ENCODE peak calls at places on chromosomes 12 and 14, in six cellular contexts. G, F, H, X, K and E are unnamed samples.

GRCh38 chr14:94062344-94062904 is 18.6 kb downstream of the DDX24 start:
- DNase-seq in G (peak), H (no peak), X (no peak), F (no peak), K (no peak), E (no peak)

GRCh38 chr14:99575043-99576023 is 28.7 kb downstream of the CCDC85C start:
- DNase-seq in X (no peak), F (peak), G (no peak), K (no peak), H (peak), E (no peak)

GRCh38 chr12:71321531-71321930 is 118.1 kb upstream of the LGR5 start:
- DNase-seq in X (no peak), K (no peak), G (no peak), F (no peak), H (no peak), E (no peak)

GRCh38 chr14:75379246-75379929 is 48.4 kb upstream of the JDP2 start:
- DNase-seq in X (no peak), K (no peak), G (no peak), H (no peak), F (no peak), E (no peak)

GRCh38 chr12:51082561-51083139 is 746 bp downstream of the CSRNP2 start:
- DNase-seq in G (peak), K (no peak), H (no peak), X (peak), F (peak), E (no peak)

GRCh38 chr12:12784911-12785814 is at the start of gene APOLD1:
- DNase-seq in H (no peak), X (peak), G (peak), K (peak), F (peak), E (no peak)

GRCh38 chr14:71498151-71498734 is 434.0 kb upstream of the RGS6 start:
- DNase-seq in H (no peak), F (no peak), X (peak), G (peak), K (no peak), E (no peak)

GRCh38 chr14:31420013-31420318 is 384 bp downstream of the HEATR5A start:
- DNase-seq in G (no peak), F (peak), X (peak), K (peak), H (peak), E (peak)

GRCh38 chr14:85273099-85273677 is 256.8 kb upstream of the FLRT2 start:
- DNase-seq in K (no peak), H (no peak), X (no peak), G (no peak), F (no peak), E (no peak)

GRCh38 chr14:23469906-23470403 is 452 bp downstream of the NGDN start:
- DNase-seq in K (no peak), X (no peak), G (no peak), H (no peak), F (no peak), E (no peak)

GRCh38 chr12:122205590-122205925 is 2.0 kb downstream of the B3GNT4 start:
- DNase-seq in F (no peak), H (no peak), G (no peak), X (no peak), K (no peak), E (no peak)

GRCh38 chr14:71932229-71932951 is at the start of gene RGS6:
- DNase-seq in K (no peak), H (peak), G (no peak), X (peak), F (no peak), E (no peak)

GRCh38 chr12:121224591-121224990 is 14.7 kb downstream of the P2RX4 start:
- DNase-seq in F (no peak), K (no peak), X (no peak), H (no peak), G (no peak), E (no peak)

GRCh38 chr12:104589215-104589614 is 132.5 kb downstream of the CHST11 start:
- DNase-seq in H (no peak), K (no peak), G (no peak), F (no peak), X (no peak), E (no peak)

GRCh38 chr12:132520421-132521199 is 30.7 kb downstream of the FBRSL1 start:
- DNase-seq in K (no peak), G (no peak), X (no peak), H (no peak), F (no peak), E (no peak)

GRCh38 chr14:57009585-57010515 is 199.6 kb upstream of the OTX2 start:
- DNase-seq in X (no peak), K (no peak), H (no peak), G (no peak), F (no peak), E (peak)

GRCh38 chr12:79690606-79691298 is at the start of gene PAWR:
- DNase-seq in X (peak), F (peak), H (peak), K (peak), G (peak), E (peak)

GRCh38 chr12:33663000-33663654 is 223.5 kb upstream of the SYT10 start:
- DNase-seq in K (no peak), G (no peak), X (no peak), F (no peak), H (no peak), E (no peak)

GRCh38 chr14:89484445-89484844 is 67.4 kb upstream of the FOXN3 start:
- DNase-seq in X (no peak), G (no peak), F (no peak), H (no peak), K (no peak), E (no peak)

GRCh38 chr14:54487771-54488170 is 1.0 kb downstream of the GMFB start:
- DNase-seq in G (peak), X (no peak), F (no peak), K (no peak), H (no peak), E (no peak)

GRCh38 chr14:22488522-22489246 is 100.3 kb downstream of the DAD1 start:
- DNase-seq in G (no peak), X (peak), F (no peak), K (no peak), H (no peak), E (no peak)

GRCh38 chr12:30719060-30719459 is 23.4 kb upstream of the IPO8 start:
- DNase-seq in X (no peak), K (no peak), H (no peak), F (no peak), G (peak), E (no peak)

GRCh38 chr14:97978336-97978735 is 1181.2 kb downstream of the VRK1 start:
- DNase-seq in H (peak), F (no peak), X (peak), K (peak), G (peak), E (peak)

GRCh38 chr14:74514471-74514932 is 20.9 kb downstream of the ISCA2 start:
- DNase-seq in H (peak), X (peak), K (peak), G (peak), F (no peak), E (no peak)

GRCh38 chr12:25155031-25155576 is 39.9 kb downstream of the DNAI7 start:
- DNase-seq in K (no peak), X (peak), F (peak), G (peak), H (no peak), E (no peak)

GRCh38 chr14:54314365-54315134 is 82.3 kb upstream of the CDKN3 start:
- DNase-seq in H (no peak), G (no peak), K (no peak), X (no peak), F (no peak), E (no peak)

GRCh38 chr14:30417121-30417520 is 141.8 kb upstream of the G2E3 start:
- DNase-seq in H (no peak), X (no peak), F (no peak), G (no peak), K (no peak), E (no peak)

GRCh38 chr14:102194856-102195255 is 55.2 kb downstream of the WDR20 start:
- DNase-seq in G (no peak), K (no peak), F (no peak), X (no peak), H (no peak), E (no peak)

GRCh38 chr14:39939023-39939422 is 506.8 kb upstream of the FBXO33 start:
- DNase-seq in K (no peak), G (peak), X (no peak), H (no peak), F (no peak), E (no peak)

GRCh38 chr14:74459289-74459946 is 33.4 kb upstream of the SYNDIG1L start:
- DNase-seq in H (no peak), F (peak), G (peak), K (no peak), X (peak), E (no peak)

GRCh38 chr14:76760331-76761197 is 704 bp upstream of the VASH1 start:
- DNase-seq in X (no peak), H (no peak), K (no peak), F (no peak), G (no peak), E (no peak)

GRCh38 chr14:61034416-61035100 is 53.5 kb downstream of the SLC38A6 start:
- DNase-seq in F (peak), K (no peak), H (no peak), G (no peak), X (peak), E (no peak)

GRCh38 chr14:82159624-82160023 is 626.0 kb upstream of the SEL1L start:
- DNase-seq in X (no peak), H (no peak), K (no peak), F (no peak), G (no peak), E (no peak)

GRCh38 chr14:59280961-59281360 is 92.5 kb downstream of the DAAM1 start:
- DNase-seq in H (no peak), K (no peak), X (no peak), G (no peak), F (no peak), E (no peak)

GRCh38 chr12:28235985-28236384 is 45.7 kb downstream of the CCDC91 start:
- DNase-seq in X (no peak), K (no peak), G (no peak), F (no peak), H (no peak), E (no peak)
- H3K4me3 ChIP-seq in X (no peak), K (no peak), G (no peak), F (no peak), H (no peak), E (no peak)

GRCh38 chr14:106528717-106529116 is 1002.3 kb downstream of the TMEM121 start:
- DNase-seq in X (no peak), G (peak), F (peak), H (no peak), K (no peak), E (no peak)

GRCh38 chr14:106530031-106530422 is 1003.6 kb downstream of the TMEM121 start:
- DNase-seq in F (no peak), G (no peak), K (no peak), H (no peak), X (no peak), E (no peak)

GRCh38 chr14:106530423-106531107 is 1004.2 kb downstream of the TMEM121 start:
- DNase-seq in X (peak), H (no peak), F (peak), K (no peak), G (no peak), E (no peak)
- TF ChIP-seq CTCF in X (peak), H (no peak), F (peak), K (no peak), G (no peak), E (peak)

GRCh38 chr12:40103043-40103442 is 2.8 kb downstream of the SLC2A13 start:
- DNase-seq in X (no peak), G (no peak), K (no peak), F (no peak), H (no peak), E (no peak)
- H3K4me3 ChIP-seq in X (no peak), G (no peak), K (no peak), F (peak), H (no peak), E (no peak)

GRCh38 chr12:99257672-99258071 is 389.9 kb upstream of the GARIN6 start:
- DNase-seq in F (no peak), X (no peak), H (no peak), K (no peak), G (no peak), E (no peak)

GRCh38 chr12:99250091-99250490 is 397.5 kb upstream of the GARIN6 start:
- DNase-seq in G (no peak), K (no peak), F (no peak), X (no peak), H (no peak), E (no peak)

GRCh38 chr12:99249543-99249942 is 398.0 kb upstream of the GARIN6 start:
- DNase-seq in X (no peak), H (no peak), G (no peak), F (no peak), K (no peak), E (no peak)

DNA sequence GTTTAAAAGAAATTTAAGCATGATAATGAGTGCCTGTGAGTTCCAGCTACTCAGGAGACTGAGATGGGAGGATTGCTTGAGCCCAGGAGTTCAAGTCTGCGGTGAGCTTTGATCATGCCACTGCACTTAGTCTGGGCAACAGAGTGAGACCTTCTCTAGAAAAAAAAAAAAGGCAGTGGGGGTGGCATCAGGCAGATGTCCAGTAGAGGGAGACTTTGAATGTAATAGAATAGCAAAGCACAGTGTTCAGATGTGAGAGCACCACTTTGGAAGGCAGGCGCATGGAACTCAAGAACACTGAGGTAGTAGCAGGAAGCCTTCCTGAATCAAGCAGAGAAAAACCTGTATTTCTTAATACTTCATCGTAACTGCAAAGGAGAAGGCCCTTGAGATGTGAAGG is 394.5 kb upstream of the GARIN6 start:
- DNase-seq in F (peak), G (no peak), K (no peak), X (peak), H (no peak), E (no peak)
- TF ChIP-seq CTCF in F (peak), G (peak), K (no peak), X (peak), H (no peak), E (peak)

GRCh38 chr14:48853159-48853558 is 733.0 kb downstream of the RPS29 start:
- DNase-seq in H (no peak), X (no peak), K (no peak), G (no peak), F (no peak), E (peak)

DNA sequence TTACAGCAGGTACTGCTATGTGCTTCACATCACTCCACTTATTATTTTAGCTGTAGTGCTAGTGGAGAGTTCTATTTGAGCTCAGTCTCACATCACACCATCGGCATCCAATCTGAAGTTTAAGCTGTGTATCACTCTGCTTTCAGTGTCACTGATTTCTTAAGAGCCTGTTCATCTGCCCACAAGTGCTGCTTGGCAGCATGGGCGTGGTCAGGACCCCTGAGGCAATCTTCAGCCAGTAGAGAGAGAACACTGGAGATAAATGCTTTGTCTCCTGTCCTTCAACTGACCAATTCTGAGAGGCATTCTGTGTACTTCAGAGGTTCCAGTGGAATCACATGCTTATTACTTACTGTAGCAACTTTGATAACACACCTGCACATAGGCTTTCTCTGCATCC is 728.8 kb downstream of the RPS29 start:
- DNase-seq in F (no peak), G (no peak), K (no peak), H (no peak), X (no peak), E (no peak)
- H3K4me3 ChIP-seq in F (no peak), G (no peak), K (no peak), H (no peak), X (no peak), E (no peak)

GRCh38 chr12:116204785-116205184 is 72.7 kb downstream of the MED13L start:
- DNase-seq in F (no peak), X (no peak), K (no peak), G (no peak), H (no peak), E (no peak)

GRCh38 chr12:116207274-116207673 is 70.2 kb downstream of the MED13L start:
- DNase-seq in F (no peak), K (no peak), G (no peak), X (no peak), H (no peak), E (no peak)

GRCh38 chr12:116210131-116210530 is 67.4 kb downstream of the MED13L start:
- DNase-seq in F (no peak), G (peak), X (no peak), H (no peak), K (no peak), E (no peak)

GRCh38 chr12:116204169-116204568 is 73.3 kb downstream of the MED13L start:
- DNase-seq in G (no peak), X (no peak), K (no peak), F (no peak), H (no peak), E (no peak)

DNA sequence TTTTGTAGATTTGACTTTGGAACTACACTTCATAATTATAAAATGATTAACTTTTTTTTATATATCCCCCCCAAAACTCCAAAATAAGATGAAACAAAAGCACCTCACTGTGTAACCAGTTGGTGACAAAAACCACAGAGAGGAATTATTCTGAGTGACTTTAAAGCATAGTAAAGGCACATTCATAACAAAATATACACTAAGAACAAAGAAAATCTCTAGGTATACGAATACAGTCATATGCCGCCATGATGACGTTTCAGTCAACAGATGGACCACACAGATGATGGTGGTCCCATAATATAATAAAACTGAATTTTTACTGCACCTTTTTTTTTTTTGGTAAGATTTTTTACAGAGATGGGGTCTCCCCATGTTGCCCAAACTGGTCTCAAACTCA is 70.7 kb downstream of the MED13L start:
- DNase-seq in G (no peak), F (no peak), X (no peak), H (no peak), K (no peak), E (no peak)
- TF ChIP-seq CTCF in G (no peak), F (no peak), X (no peak), H (no peak), K (no peak), E (no peak)

GRCh38 chr12:9866786-9867379 is 2.3 kb downstream of the CLEC2B start:
- DNase-seq in K (no peak), H (no peak), F (peak), G (no peak), X (no peak), E (no peak)
- H3K4me3 ChIP-seq in K (peak), H (peak), F (peak), G (no peak), X (peak), E (no peak)